ENCODE peak calls at places on chromosomes 7 and 10, in eight cellular contexts. K, X, P, D, N, L, V and G are unnamed samples. For H3K36me3, the result is how much of the 10 kb centered on the place peaks cover.

GRCh38 chr10:7866191-7866590 is 47.9 kb downstream of the TAF3 start:
- DNase-seq in X (no peak), V (no peak), N (no peak), K (no peak), L (no peak), D (no peak), P (peak), G (no peak)

GRCh38 chr7:85471312-85471711 is 284.5 kb upstream of the SEMA3D start:
- DNase-seq in N (no peak), P (no peak), X (no peak), V (no peak), D (no peak), L (no peak), K (no peak), G (no peak)

GRCh38 chr7:30923009-30923773 is 11.5 kb downstream of the AQP1 start:
- DNase-seq in N (peak), L (peak), V (no peak), P (no peak), X (peak), K (peak), D (no peak), G (peak)

GRCh38 chr10:100025528-100026070 is 15.9 kb upstream of the DNMBP start:
- DNase-seq in L (no peak), D (no peak), P (no peak), V (no peak), K (no peak), X (no peak), N (no peak), G (no peak)

GRCh38 chr10:127196227-127196954 is at the start of gene INSYN2A:
- DNase-seq in V (no peak), L (no peak), D (peak), N (no peak), K (no peak), X (no peak), P (peak), G (peak)

GRCh38 chr10:108970016-108970415 is 953.3 kb downstream of the XPNPEP1 start:
- DNase-seq in N (no peak), V (peak), L (no peak), X (no peak), K (no peak), P (peak), D (no peak), G (no peak)

GRCh38 chr10:287029-287428 is 151.8 kb downstream of the ZMYND11 start:
- DNase-seq in D (no peak), K (no peak), P (peak), L (no peak), N (no peak), X (no peak), V (no peak), G (no peak)

GRCh38 chr7:105838273-105839141 is 37.9 kb downstream of the ATXN7L1 start:
- DNase-seq in N (no peak), V (no peak), K (peak), X (no peak), D (peak), P (peak), L (no peak), G (no peak)

GRCh38 chr7:49894543-49894942 is 121.1 kb downstream of the VWC2 start:
- DNase-seq in N (no peak), L (no peak), X (no peak), P (no peak), K (no peak), D (no peak), V (no peak), G (no peak)

GRCh38 chr7:159115601-159116501 is 28.8 kb downstream of the VIPR2 start:
- DNase-seq in N (peak), D (no peak), P (no peak), X (peak), V (no peak), L (no peak), K (peak), G (peak)

GRCh38 chr7:74401137-74401859 is 52.4 kb upstream of the GTF2IRD1 start:
- DNase-seq in V (peak), D (peak), N (peak), X (peak), P (peak), K (peak), L (peak), G (peak)

GRCh38 chr7:40761757-40762342 is 627.0 kb downstream of the SUGCT start:
- DNase-seq in P (no peak), X (no peak), N (no peak), D (no peak), V (no peak), K (no peak), L (no peak), G (no peak)

GRCh38 chr10:76576276-76576962 is 1061.2 kb downstream of the KCNMA1 start:
- DNase-seq in K (no peak), X (no peak), N (no peak), D (no peak), P (peak), V (no peak), L (no peak), G (no peak)

GRCh38 chr7:22549667-22550513 is 49.9 kb upstream of the STEAP1B start:
- DNase-seq in X (peak), V (peak), D (peak), P (peak), L (no peak), N (no peak), K (peak), G (no peak)

GRCh38 chr7:90248706-90249105 is 3.7 kb downstream of the CFAP69 start:
- DNase-seq in P (no peak), X (no peak), N (no peak), K (no peak), D (no peak), V (no peak), L (no peak), G (no peak)

GRCh38 chr10:112653851-112654250 is 206.8 kb downstream of the VTI1A start:
- DNase-seq in K (no peak), L (no peak), P (no peak), X (no peak), D (no peak), N (no peak), V (no peak), G (no peak)
- H3K36me3 ChIP-seq in K (under half), L (under half), P (under half), X (under half), D (under half), N (under half), V (under half), G (under half)

DNA sequence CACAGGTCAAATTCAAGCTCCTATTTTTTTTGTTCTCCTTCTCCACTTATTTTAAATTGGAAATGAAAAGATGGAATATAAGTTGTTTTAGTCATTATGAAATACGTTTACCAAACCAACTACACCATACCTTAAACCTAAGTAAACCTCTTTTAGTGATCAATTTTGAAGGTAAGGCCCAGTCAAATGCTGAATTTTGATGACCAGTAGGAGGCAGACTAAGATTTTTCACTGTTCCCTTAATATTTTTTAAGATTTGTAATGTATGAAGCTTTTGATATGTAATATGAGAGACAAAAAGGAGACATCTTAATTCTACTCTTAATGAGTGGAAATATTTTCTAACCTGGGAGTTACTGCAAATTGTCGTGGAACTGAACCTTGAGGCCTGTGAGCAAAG is 311.6 kb downstream of the EXOC4 start:
- DNase-seq in P (no peak), X (no peak), K (no peak), N (no peak), L (no peak), D (no peak), V (no peak), G (no peak)
- TF ChIP-seq CTCF in P (no peak), X (no peak), K (no peak), N (no peak), L (no peak), D (no peak), V (peak), G (no peak)

DNA sequence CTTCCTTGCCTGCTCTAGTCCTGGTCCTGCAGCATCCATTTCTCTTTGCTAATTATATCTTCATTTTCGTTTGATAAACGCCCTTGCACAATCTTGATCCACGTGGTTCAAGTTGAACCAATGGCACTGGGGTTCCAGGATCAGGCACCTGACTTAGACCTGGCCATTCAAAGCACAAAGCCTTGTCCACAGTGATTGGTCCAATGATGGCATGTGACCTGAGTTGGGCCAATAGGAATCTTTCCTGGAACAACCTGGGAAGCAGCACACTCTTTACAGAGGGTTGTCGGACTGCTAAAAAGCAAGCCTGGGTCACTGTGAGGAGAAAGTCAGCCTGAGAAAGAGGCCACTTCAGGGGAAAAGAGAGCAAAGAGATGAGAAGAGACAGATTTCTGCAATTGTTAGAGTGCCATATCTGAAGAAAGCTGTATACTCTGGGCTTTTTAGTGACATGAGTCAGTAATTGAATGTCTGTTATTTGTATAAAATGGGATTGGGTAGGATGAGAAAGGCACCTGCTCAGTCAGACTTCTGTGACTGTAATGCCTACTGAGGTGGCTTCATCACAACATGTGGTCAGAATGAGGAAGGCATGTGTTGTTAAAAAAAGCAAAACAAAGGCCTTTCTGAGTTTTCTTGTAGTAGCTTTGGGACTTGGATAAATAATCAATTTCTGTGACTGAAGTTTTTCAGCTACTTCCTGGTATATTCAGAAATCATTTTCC is 4.4 kb upstream of the STEAP4 start:
- DNase-seq in D (no peak), X (no peak), P (no peak), L (no peak), N (no peak), V (no peak), K (no peak), G (no peak)
- H3K27ac ChIP-seq in D (no peak), X (peak), P (no peak), L (peak), N (no peak), V (no peak), K (no peak), G (no peak)

DNA sequence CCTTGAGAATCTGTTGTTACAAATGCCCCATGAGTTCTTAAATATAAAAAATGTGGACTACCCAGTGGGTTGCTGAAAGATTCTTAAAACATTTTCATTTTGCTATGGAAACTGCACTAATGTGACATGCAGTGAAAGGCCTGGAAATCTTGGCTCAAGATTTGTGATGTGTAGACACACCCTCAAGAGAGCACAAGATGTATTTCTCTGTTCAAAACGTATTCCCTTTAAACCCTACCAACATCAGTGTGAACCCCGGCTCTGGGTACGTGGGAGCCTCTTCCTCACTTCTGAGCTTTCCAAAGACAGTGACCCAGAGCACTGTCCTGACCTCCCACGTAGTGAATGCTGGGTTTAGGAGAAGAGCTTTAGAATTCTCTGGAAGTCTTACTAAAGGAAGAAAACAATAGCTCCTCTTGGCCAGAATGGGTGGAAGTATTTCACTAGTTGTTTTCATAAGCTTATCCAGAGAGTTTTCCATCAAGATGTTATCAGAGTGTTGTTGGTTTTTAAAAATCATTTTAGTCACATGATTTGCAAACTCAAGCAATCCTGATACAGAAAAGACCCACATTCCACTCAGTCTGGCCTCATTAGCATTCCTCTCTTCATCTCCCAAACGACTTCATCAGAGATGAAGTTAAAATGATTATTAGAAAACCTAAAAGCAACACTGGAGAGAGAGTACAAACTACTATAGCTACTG is 81.5 kb upstream of the AFAP1L2 start:
- DNase-seq in D (peak), V (no peak), L (no peak), X (no peak), N (no peak), P (no peak), K (no peak), G (no peak)
- H3K36me3 ChIP-seq in D (under half), V (half or more), L (under half), X (half or more), N (under half), P (under half), K (under half), G (under half)

GRCh38 chr7:140212100-140212881 is 35.5 kb upstream of the KDM7A start:
- DNase-seq in P (peak), N (no peak), K (no peak), V (no peak), L (no peak), D (no peak), X (no peak), G (no peak)

GRCh38 chr7:140214075-140214684 is 37.4 kb upstream of the KDM7A start:
- DNase-seq in L (no peak), V (no peak), P (peak), D (no peak), N (no peak), K (peak), X (no peak), G (peak)

GRCh38 chr7:140209866-140210609 is 33.3 kb upstream of the KDM7A start:
- DNase-seq in P (no peak), D (no peak), V (peak), X (peak), K (no peak), L (no peak), N (peak), G (no peak)

GRCh38 chr7:140213684-140214074 is 36.9 kb upstream of the KDM7A start:
- DNase-seq in N (no peak), K (no peak), L (no peak), X (no peak), D (no peak), P (peak), V (no peak), G (no peak)

GRCh38 chr7:140211698-140212097 is 34.9 kb upstream of the KDM7A start:
- DNase-seq in D (no peak), L (no peak), V (no peak), N (no peak), P (no peak), K (no peak), X (no peak), G (no peak)
- TF ChIP-seq CTCF in D (no peak), L (no peak), V (no peak), N (no peak), P (no peak), K (no peak), X (no peak), G (no peak)

DNA sequence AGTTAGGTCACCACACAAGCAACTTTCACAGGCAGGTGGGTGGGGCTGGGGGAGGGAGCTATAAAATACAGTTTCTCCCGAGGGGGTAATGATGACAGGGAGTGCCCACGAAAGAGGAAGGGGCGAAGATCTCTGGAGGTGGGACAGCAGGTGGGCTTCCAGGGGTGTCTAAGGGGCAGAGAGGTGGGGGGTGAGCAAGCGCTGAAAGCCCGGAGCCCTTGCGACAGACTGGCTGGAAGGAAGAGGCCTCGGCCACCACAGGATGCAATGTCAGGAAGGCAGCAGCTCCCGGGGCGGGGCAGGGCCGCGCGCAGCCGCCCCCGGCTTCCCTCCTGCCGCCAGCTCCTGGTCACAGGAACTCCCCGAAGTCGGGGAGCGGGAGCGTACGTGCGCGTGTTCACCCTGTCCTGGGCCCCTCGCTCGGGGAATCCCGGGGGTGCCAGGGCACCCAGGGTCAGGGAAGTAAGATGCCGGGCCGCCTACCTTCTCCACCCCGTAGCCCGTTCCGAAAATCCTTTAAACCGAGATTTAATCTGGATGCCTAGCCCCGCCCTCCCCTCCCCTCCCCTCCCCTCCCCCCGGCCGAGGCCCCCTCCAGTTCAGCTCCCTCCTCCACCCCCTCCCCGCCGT is 105.2 kb upstream of the PPIF start:
- DNase-seq in P (peak), L (peak), X (peak), V (peak), N (peak), D (peak), K (peak), G (peak)
- H3K27ac ChIP-seq in P (peak), L (peak), X (peak), V (peak), N (peak), D (peak), K (peak), G (peak)

DNA sequence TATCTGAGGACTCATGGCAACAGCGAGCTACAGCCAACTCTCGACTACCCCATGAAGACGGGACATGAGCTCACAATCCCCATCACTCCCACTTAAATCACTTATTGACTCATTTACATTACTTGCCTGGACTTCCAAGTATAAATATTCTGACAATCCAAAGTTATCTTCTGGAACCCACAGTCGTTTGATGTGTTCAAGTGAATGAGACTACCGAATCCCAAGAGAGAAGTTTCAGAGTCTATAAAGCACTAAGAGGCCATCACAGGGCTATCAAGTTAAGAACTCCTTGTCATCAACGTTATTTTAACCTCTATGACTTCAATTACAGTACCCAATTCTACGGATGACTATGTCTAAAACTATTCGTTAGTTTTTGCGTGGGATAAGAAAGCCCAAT is 11.5 kb upstream of the ANAPC16 start:
- DNase-seq in K (no peak), N (no peak), P (peak), D (no peak), X (no peak), L (no peak), V (no peak), G (no peak)
- H3K36me3 ChIP-seq in K (under half), N (half or more), P (under half), D (under half), X (half or more), L (half or more), V (half or more), G (under half)

DNA sequence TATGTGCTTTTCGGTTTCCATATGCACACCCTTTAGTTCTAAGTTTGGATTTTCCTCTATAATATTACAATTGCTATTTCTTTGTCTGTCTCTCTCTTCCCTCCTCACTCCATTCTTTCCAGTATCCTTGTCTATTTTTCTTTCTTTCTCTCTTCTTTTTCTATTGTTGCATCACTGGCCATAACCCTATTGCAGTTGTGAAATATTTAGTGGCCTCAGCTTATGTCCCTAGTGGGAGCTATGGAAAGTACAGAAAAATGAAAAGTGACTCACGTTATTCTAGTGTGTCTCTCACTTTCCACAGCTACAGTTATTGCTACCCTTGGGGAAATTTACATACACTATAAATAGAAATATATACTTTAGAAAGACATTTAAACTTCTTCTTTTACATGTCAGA is 59.1 kb downstream of the CNTNAP2 start:
- DNase-seq in P (no peak), V (no peak), D (no peak), K (no peak), N (no peak), L (no peak), X (no peak), G (no peak)
- TF ChIP-seq CTCF in P (no peak), V (peak), D (no peak), K (no peak), N (no peak), L (no peak), X (no peak), G (no peak)

GRCh38 chr7:101984997-101985645 is 167.7 kb downstream of the CUX1 start:
- DNase-seq in L (no peak), V (no peak), X (no peak), K (no peak), D (no peak), P (no peak), N (peak), G (no peak)
- H3K27ac ChIP-seq in L (no peak), V (peak), X (no peak), K (no peak), D (no peak), P (no peak), N (no peak), G (no peak)